ENCODE peak calls at places on chromosomes 13 and 19, in eight cellular contexts. M, Z, I, X, L, P, H and O are unnamed samples.
A peak's percentile ranks its signal among the peaks of the same experiment; 100 is the strongest.

GRCh38 chr19:43496960-43497359 is 7.6 kb downstream of the PHLDB3 start:
- DNase-seq in H (no peak), L (no peak), M (no peak), I (no peak), X (no peak), P (no peak), Z (no peak), O (no peak)

GRCh38 chr13:112885782-112886268 is 83.2 kb upstream of the MCF2L start:
- DNase-seq in I (peak; percentile 65), P (peak; percentile 81), H (peak; percentile 71), L (peak; percentile 94), M (peak; percentile 83), X (peak; percentile 78), Z (peak; percentile 63), O (no peak)

GRCh38 chr19:54376610-54377009 is 11.9 kb upstream of the LAIR1 start:
- DNase-seq in Z (no peak), H (no peak), M (no peak), L (no peak), P (no peak), I (no peak), X (no peak), O (no peak)

GRCh38 chr19:55494172-55494761 is 6.0 kb downstream of the SSC5D start:
- DNase-seq in I (peak; percentile 86), H (no peak), M (peak; percentile 44), X (no peak), P (no peak), Z (no peak), L (no peak), O (no peak)

GRCh38 chr19:15813916-15814315 is 1.5 kb downstream of the OR10H1 start:
- DNase-seq in H (no peak), I (no peak), X (no peak), Z (no peak), M (no peak), L (no peak), P (no peak), O (no peak)

GRCh38 chr19:37961198-37961597 is 54.2 kb downstream of the SIPA1L3 start:
- DNase-seq in I (no peak), Z (no peak), M (no peak), X (no peak), L (no peak), P (no peak), H (no peak), O (no peak)

GRCh38 chr19:5823579-5824281 is 15.8 kb downstream of the FUT6 start:
- DNase-seq in L (no peak), I (no peak), X (no peak), P (peak; percentile 77), H (no peak), Z (peak; percentile 28), M (no peak), O (no peak)

GRCh38 chr13:99908129-99908805 is 63.3 kb downstream of the ZIC5 start:
- DNase-seq in X (no peak), I (no peak), P (no peak), H (no peak), L (no peak), Z (no peak), M (no peak), O (no peak)

GRCh38 chr19:30356951-30357579 is 15.1 kb upstream of the ZNF536 start:
- DNase-seq in X (no peak), M (no peak), L (no peak), Z (peak; percentile 8), P (no peak), H (no peak), I (no peak), O (no peak)

GRCh38 chr19:56076413-56076998 is 44.6 kb downstream of the ZNF787 start:
- DNase-seq in X (no peak), Z (peak; percentile 46), I (no peak), M (no peak), H (peak; percentile 48), L (no peak), P (no peak), O (peak; percentile 33)

GRCh38 chr13:99086149-99086868 is 108.4 kb upstream of the DOCK9 start:
- DNase-seq in H (no peak), L (no peak), X (peak; percentile 39), Z (peak; percentile 61), M (peak; percentile 76), I (peak; percentile 42), P (peak; percentile 83), O (peak; percentile 31)

GRCh38 chr13:103349664-103350063 is 283.4 kb upstream of the SLC10A2 start:
- DNase-seq in I (no peak), X (no peak), M (no peak), P (no peak), H (no peak), L (no peak), Z (no peak), O (no peak)

GRCh38 chr19:55287361-55288079 is 3.7 kb downstream of the BRSK1 start:
- DNase-seq in H (no peak), L (no peak), M (no peak), P (no peak), Z (no peak), I (no peak), X (no peak), O (no peak)

GRCh38 chr13:101383595-101383994 is 32.7 kb downstream of the NALCN start:
- DNase-seq in M (no peak), P (no peak), I (no peak), L (no peak), Z (no peak), X (no peak), H (no peak), O (no peak)

GRCh38 chr19:51595776-51596175 is 24.7 kb downstream of the ZNF175 start:
- DNase-seq in P (no peak), M (no peak), X (no peak), I (no peak), H (no peak), L (peak; percentile 17), Z (no peak), O (no peak)

GRCh38 chr13:111659842-111660241 is 339.4 kb downstream of the TEX29 start:
- DNase-seq in L (no peak), X (no peak), H (no peak), I (no peak), Z (no peak), P (no peak), M (no peak), O (no peak)

GRCh38 chr13:77056382-77056781 is 29.4 kb upstream of the FBXL3 start:
- DNase-seq in M (no peak), X (no peak), L (no peak), Z (no peak), I (no peak), H (no peak), P (no peak), O (no peak)

GRCh38 chr19:33193864-33194362 is at the start of gene LRP3:
- DNase-seq in Z (peak; percentile 48), P (peak; percentile 78), H (no peak), M (peak; percentile 54), L (no peak), I (no peak), X (peak; percentile 59), O (no peak)

GRCh38 chr19:15584541-15585115 is 30.4 kb upstream of the CYP4F8 start:
- DNase-seq in I (peak; percentile 67), X (peak; percentile 75), P (peak; percentile 91), L (no peak), Z (peak; percentile 82), M (peak; percentile 88), H (peak; percentile 74), O (peak; percentile 78)

GRCh38 chr13:64684685-64685431 is 2545.3 kb downstream of the PCDH9 start:
- DNase-seq in L (no peak), I (no peak), P (no peak), X (no peak), H (no peak), Z (no peak), M (no peak), O (no peak)

GRCh38 chr13:64680739-64681138 is 2549.4 kb downstream of the PCDH9 start:
- DNase-seq in M (no peak), X (no peak), P (no peak), I (no peak), L (no peak), H (no peak), Z (no peak), O (no peak)

GRCh38 chr13:64688893-64689677 is 2541.1 kb downstream of the PCDH9 start:
- DNase-seq in X (no peak), M (no peak), H (no peak), P (no peak), Z (no peak), I (no peak), L (no peak), O (no peak)

GRCh38 chr13:64684108-64684507 is 2546.0 kb downstream of the PCDH9 start:
- DNase-seq in X (no peak), L (no peak), Z (no peak), P (no peak), I (no peak), M (no peak), H (no peak), O (no peak)
- H3K27ac ChIP-seq in X (no peak overlapping the region), L (no peak overlapping the region), Z (no peak overlapping the region), P (no peak overlapping the region), I (no peak overlapping the region), M (no peak overlapping the region), H (no peak overlapping the region), O (no peak overlapping the region)

DNA sequence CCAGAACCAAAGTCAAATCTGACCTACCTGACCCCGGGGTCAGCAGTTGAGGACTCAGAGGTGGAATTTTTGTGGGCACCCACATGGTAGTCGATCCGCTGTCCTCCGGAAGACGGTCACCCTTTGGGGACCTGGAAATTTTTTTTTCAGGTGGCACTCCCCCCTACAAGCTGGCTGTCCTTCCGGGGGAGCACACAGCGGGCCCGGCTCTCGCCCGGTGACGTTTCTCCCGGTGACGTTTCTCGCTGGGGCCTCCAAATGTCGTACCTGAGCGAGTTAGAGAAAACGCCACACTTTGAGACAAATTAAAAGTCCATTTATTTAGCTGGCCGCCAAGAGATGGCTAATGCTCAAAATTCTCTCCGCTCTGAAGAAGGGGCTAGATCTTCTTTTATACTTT is 48.8 kb downstream of the ZFP14 start:
- DNase-seq in H (no peak), M (no peak), I (no peak), P (no peak), X (no peak), Z (no peak), L (no peak), O (no peak)
- H3K9me3 ChIP-seq in H (peaks cover 68% of the 10 kb centered on the region), M (peaks cover 17% of the 10 kb centered on the region), I (no peaks in the 10 kb centered on the region), P (peaks cover 9% of the 10 kb centered on the region), X (peaks cover 77% of the 10 kb centered on the region), Z (peaks cover 13% of the 10 kb centered on the region), L (no peaks in the 10 kb centered on the region), O (peaks cover 17% of the 10 kb centered on the region)

DNA sequence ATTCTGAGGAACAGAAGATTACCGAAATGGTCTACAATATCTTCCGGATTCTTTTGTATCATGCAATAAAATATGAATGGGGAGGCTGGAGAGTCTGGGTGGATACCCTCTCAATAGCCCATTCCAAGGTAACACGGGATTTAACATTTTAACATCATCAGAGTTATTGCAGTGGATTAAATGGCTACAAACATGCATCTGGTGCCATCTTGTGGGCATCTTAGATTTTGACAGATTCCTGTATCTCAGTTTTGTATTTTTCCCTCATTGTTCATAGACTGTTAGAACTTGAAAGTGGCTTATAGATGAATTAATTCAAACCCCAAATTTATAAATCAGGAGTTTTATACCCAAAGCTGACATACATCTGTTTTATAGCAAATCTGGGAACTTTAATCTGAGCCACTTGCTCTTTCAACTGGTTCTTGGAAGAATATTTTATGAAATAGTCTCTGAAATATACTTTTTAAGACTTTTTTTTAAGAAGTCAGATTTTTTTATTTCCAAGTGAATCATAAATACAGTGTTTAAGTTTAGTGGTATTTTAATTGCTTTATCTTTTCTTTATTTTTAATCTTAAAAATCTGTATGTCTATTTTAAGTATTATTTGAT is 215.2 kb downstream of the NBEA start:
- DNase-seq in I (peak; percentile 25), H (peak; percentile 31), L (no peak), X (no peak), M (no peak), Z (no peak), P (no peak), O (no peak)
- TF ChIP-seq CTCF in I (peak; percentile 68), H (peak; percentile 73), L (peak; percentile 58), X (peak; percentile 50), M (peak; percentile 61), Z (peak; percentile 68), P (peak; percentile 67), O (peak; percentile 49)

GRCh38 chr19:12665281-12665573 is 1.3 kb downstream of the MAN2B1 start:
- DNase-seq in I (no peak), X (peak; percentile 85), Z (peak; percentile 84), L (no peak), H (no peak), P (peak; percentile 79), M (peak; percentile 87), O (peak; percentile 68)
- H3K27ac ChIP-seq in I (no peak overlapping the region), X (no peak overlapping the region), Z (no peak overlapping the region), L (no peak overlapping the region), H (no peak overlapping the region), P (peak overlapping the region; percentile 70), M (peak overlapping the region; percentile 79), O (peak overlapping the region; percentile 26)